ENCODE peak calls at places on chromosomes 13 and 19, in five cellular contexts. U is EH, V is NT2/D1, X is COR-L47, E is osteocyte. P is an unnamed sample.

GRCh38 chr13:42875448-42876269 is 94.3 kb downstream of the FAM216B start:
- DNase-seq in X (no peak), V (no peak), E (no peak), U (no peak), P (peak)

GRCh38 chr19:55333870-55334269 is 5.8 kb upstream of the KMT5C start:
- DNase-seq in U (no peak), X (no peak), V (no peak), E (no peak), P (no peak)

GRCh38 chr13:60758637-60759036 is 361.6 kb downstream of the TDRD3 start:
- DNase-seq in U (no peak), V (no peak), X (no peak), E (no peak), P (no peak)

GRCh38 chr13:34750078-34750703 is 191.9 kb upstream of the NBEA start:
- DNase-seq in U (no peak), E (no peak), X (peak), V (no peak), P (peak)

GRCh38 chr19:7444042-7444441 is 44.8 kb downstream of the PEX11G start:
- DNase-seq in E (no peak), X (no peak), V (no peak), U (no peak), P (no peak)

GRCh38 chr19:46355991-46356669 is 9.2 kb downstream of the PPP5C start:
- DNase-seq in U (no peak), X (no peak), E (no peak), V (no peak), P (no peak)

GRCh38 chr19:47778954-47779351 is 450 bp downstream of the SELENOW start:
- DNase-seq in X (no peak), E (no peak), V (no peak), U (peak), P (no peak)

GRCh38 chr19:51598159-51598915 is 27.3 kb downstream of the ZNF175 start:
- DNase-seq in U (no peak), V (no peak), X (no peak), E (peak), P (peak)

GRCh38 chr19:34662919-34663318 is 14.0 kb downstream of the SCGB2B2 start:
- DNase-seq in V (peak), E (no peak), X (peak), U (peak), P (no peak)

GRCh38 chr19:40775632-40776022 is 306 bp downstream of the MIA start:
- DNase-seq in U (no peak), X (no peak), V (no peak), E (no peak), P (no peak)

GRCh38 chr19:46428278-46429141 is at the start of gene PNMA8C:
- DNase-seq in U (peak), X (peak), E (no peak), V (no peak), P (peak)

GRCh38 chr13:78979349-78979748 is 320.4 kb upstream of the OBI1 start:
- DNase-seq in V (no peak), E (no peak), X (no peak), U (no peak), P (no peak)

GRCh38 chr19:34677386-34678084 is at the start of gene ZNF302:
- DNase-seq in U (peak), E (peak), V (peak), X (peak), P (peak)

GRCh38 chr19:30225615-30226463 is 146.3 kb upstream of the ZNF536 start:
- DNase-seq in U (no peak), X (no peak), E (no peak), V (no peak), P (no peak)

GRCh38 chr13:73708393-73708985 is 425.7 kb downstream of the KLF12 start:
- DNase-seq in U (peak), V (peak), X (peak), E (no peak), P (peak)

GRCh38 chr19:19405919-19406877 is 723 bp downstream of the GATAD2A start:
- DNase-seq in X (peak), E (no peak), U (peak), V (no peak), P (peak)

GRCh38 chr13:77896536-77896935 is 22.1 kb downstream of the EDNRB start:
- DNase-seq in E (no peak), V (no peak), U (peak), X (no peak), P (peak)

GRCh38 chr19:46494115-46494935 is 1.3 kb downstream of the PNMA8B start:
- DNase-seq in V (no peak), E (no peak), X (no peak), U (no peak), P (no peak)

GRCh38 chr13:36431204-36432105 is 840 bp upstream of the CCNA1 start:
- DNase-seq in E (no peak), X (peak), U (no peak), V (no peak), P (no peak)

GRCh38 chr13:113618455-113618854 is 33.9 kb downstream of the TFDP1 start:
- DNase-seq in V (no peak), X (no peak), U (no peak), E (no peak), P (no peak)

GRCh38 chr19:44625531-44626066 is 12.2 kb downstream of the IGSF23 start:
- DNase-seq in E (no peak), X (no peak), U (no peak), V (no peak), P (no peak)

GRCh38 chr13:59442946-59443345 is 720.8 kb downstream of the DIAPH3 start:
- DNase-seq in E (no peak), U (no peak), V (no peak), X (no peak), P (no peak)

GRCh38 chr19:15101479-15102082 is 5.6 kb upstream of the SYDE1 start:
- DNase-seq in V (peak), E (no peak), U (peak), X (no peak), P (peak)

GRCh38 chr19:18594096-18594823 is 5.7 kb downstream of the REX1BD start:
- DNase-seq in V (peak), E (peak), X (peak), U (peak), P (peak)

GRCh38 chr19:11364296-11364904 is 9.2 kb downstream of the PLPPR2 start:
- DNase-seq in X (no peak), U (no peak), V (no peak), E (no peak), P (no peak)

GRCh38 chr19:51808333-51808986 is 13.5 kb downstream of the FPR3 start:
- DNase-seq in U (peak), X (no peak), E (no peak), V (no peak), P (no peak)

GRCh38 chr13:52449323-52450011 is 967 bp downstream of the VPS36 start:
- DNase-seq in U (no peak), V (no peak), E (no peak), X (no peak), P (no peak)

GRCh38 chr19:16326401-16327130 is 1.9 kb downstream of the KLF2 start:
- DNase-seq in X (no peak), E (no peak), V (no peak), U (peak), P (no peak)

P was measured in testis.